ENCODE peak calls at places on chromosomes 12 and 14, in seven cellular contexts. R is CD8-positive, alpha-beta T cell; C is gastrocnemius medialis; I is effector memory CD4-positive, alpha-beta T cell; P is tibial artery; K is sigmoid colon; H is Peyer's patch. F is an unnamed sample.
A peak's percentile ranks its signal among the peaks of the same experiment; 100 is the strongest.

GRCh38 chr12:90076851-90077319 is 368.2 kb upstream of the ATP2B1 start:
- DNase-seq in C (no peak), H (no peak), R (no peak), P (no peak), K (no peak), I (no peak), F (no peak)

GRCh38 chr12:54065677-54066076 is 12.0 kb downstream of the HOXC4 start:
- DNase-seq in H (no peak), I (no peak), P (no peak), C (no peak), R (no peak), K (no peak), F (no peak)

GRCh38 chr14:64704743-64705405 is 650 bp downstream of the PLEKHG3 start:
- DNase-seq in R (no peak), H (peak; percentile 53), P (peak; percentile 46), K (peak; percentile 72), I (no peak), C (no peak), F (no peak)

GRCh38 chr12:90959538-90960139 is 4.7 kb upstream of the CCER1 start:
- DNase-seq in C (no peak), R (no peak), I (no peak), P (no peak), K (no peak), H (no peak), F (no peak)

GRCh38 chr14:97379091-97379531 is 581.9 kb downstream of the VRK1 start:
- DNase-seq in I (peak; percentile 3), R (peak; percentile 55), P (no peak), C (no peak), K (no peak), H (peak; percentile 60), F (peak; percentile 14)

GRCh38 chr12:6780573-6780972 is 8.3 kb downstream of the LAG3 start:
- DNase-seq in C (no peak), R (no peak), I (no peak), H (no peak), P (no peak), K (no peak), F (peak; percentile 47)

GRCh38 chr12:96571101-96571862 is 81.9 kb downstream of the CFAP54 start:
- DNase-seq in R (no peak), I (no peak), C (no peak), K (no peak), P (no peak), H (no peak), F (no peak)

GRCh38 chr12:57386187-57386720 is 44.6 kb downstream of the R3HDM2 start:
- DNase-seq in H (no peak), I (no peak), C (no peak), K (no peak), R (no peak), P (no peak), F (no peak)

GRCh38 chr14:97946291-97946690 is 1149.1 kb downstream of the VRK1 start:
- DNase-seq in P (no peak), H (no peak), I (no peak), R (no peak), K (no peak), C (no peak), F (no peak)

GRCh38 chr14:104820669-104821228 is 19.8 kb downstream of the ZBTB42 start:
- DNase-seq in H (peak; percentile 70), K (peak; percentile 79), C (no peak), P (peak; percentile 25), I (no peak), R (no peak), F (no peak)

GRCh38 chr12:100826323-100826722 is 31.7 kb downstream of the ANO4 start:
- DNase-seq in C (no peak), H (no peak), I (no peak), R (no peak), P (peak; percentile 22), K (no peak), F (no peak)

GRCh38 chr14:94681300-94682060 is 69.3 kb downstream of the SERPINA3 start:
- DNase-seq in H (peak; percentile 48), C (no peak), P (no peak), I (no peak), K (peak; percentile 45), R (no peak), F (no peak)

GRCh38 chr14:45680531-45680930 is 427.5 kb upstream of the MIS18BP1 start:
- DNase-seq in H (no peak), R (no peak), I (no peak), K (no peak), P (no peak), C (no peak), F (no peak)

GRCh38 chr12:1918875-1919236 is 404 bp upstream of the CACNA2D4 start:
- DNase-seq in R (peak; percentile 8), P (no peak), I (no peak), K (peak; percentile 38), C (no peak), H (peak; percentile 45), F (no peak)

GRCh38 chr14:94620597-94620996 is 8.4 kb downstream of the SERPINA3 start:
- DNase-seq in I (no peak), K (peak; percentile 52), P (peak; percentile 16), H (no peak), C (no peak), R (no peak), F (no peak)

GRCh38 chr14:89630096-89630829 is 213.2 kb upstream of the FOXN3 start:
- DNase-seq in K (no peak), R (no peak), H (no peak), I (no peak), C (no peak), P (no peak), F (no peak)

GRCh38 chr12:69511469-69511868 is 41.3 kb downstream of the FRS2 start:
- DNase-seq in P (no peak), H (no peak), R (no peak), K (no peak), I (no peak), C (no peak), F (no peak)

DNA sequence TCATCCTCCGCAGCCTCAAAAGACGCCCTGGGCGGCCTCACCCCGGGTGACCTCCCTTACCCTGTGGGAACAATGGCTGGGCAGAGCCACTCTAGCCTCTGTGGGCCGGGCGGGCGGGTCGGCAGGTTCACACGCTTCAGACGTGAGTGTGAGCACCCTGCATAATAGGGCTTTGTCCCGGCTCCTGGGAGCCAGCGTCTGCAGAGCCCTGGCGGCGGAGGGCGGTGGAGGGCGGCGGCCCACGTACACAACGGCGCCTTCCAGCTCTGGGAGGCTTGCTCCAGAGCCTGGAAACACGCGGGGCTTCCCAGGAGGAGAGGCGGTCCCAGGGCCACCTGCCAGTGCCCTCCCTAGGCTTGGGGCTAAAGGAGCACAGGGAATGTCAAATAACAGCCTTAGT is 205.6 kb downstream of the BCL11B start:
- DNase-seq in C (no peak), I (no peak), H (no peak), P (no peak), K (no peak), R (no peak), F (no peak)
- H3K9me3 ChIP-seq in C (no peaks in the 10 kb centered on the region), I (no peaks in the 10 kb centered on the region), H (no peaks in the 10 kb centered on the region), P (no peaks in the 10 kb centered on the region), K (peaks cover 2% of the 10 kb centered on the region), R (no peaks in the 10 kb centered on the region), F (peaks cover 2% of the 10 kb centered on the region)

GRCh38 chr12:45242180-45242579 is 26.3 kb downstream of the ANO6 start:
- DNase-seq in C (no peak), R (no peak), P (no peak), H (no peak), I (no peak), K (no peak), F (no peak)
- H3K4me3 ChIP-seq in C (no peak overlapping the region), R (no peak overlapping the region), P (no peak overlapping the region), H (no peak overlapping the region), I (no peak overlapping the region), K (no peak overlapping the region), F (no peak overlapping the region)

DNA sequence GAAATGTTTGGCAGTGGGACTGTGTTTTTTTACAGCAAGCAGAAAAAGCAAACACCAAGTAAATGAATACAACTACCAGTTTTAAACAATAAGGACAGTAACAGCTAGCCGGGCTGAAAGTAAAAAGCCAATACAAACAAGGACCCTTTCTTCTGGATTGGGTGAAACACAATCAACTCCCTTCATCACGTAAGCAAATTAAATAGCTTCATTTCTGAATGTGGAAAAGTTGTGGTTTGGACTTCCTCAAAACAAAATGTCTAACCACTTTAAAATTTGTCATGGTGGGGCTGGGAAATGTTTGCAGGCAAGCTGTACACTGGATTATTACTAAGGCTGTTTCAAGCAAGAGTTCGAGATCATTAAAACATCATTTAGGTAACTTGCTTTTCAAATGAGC is 47.4 kb downstream of the TCHP start:
- DNase-seq in I (no peak), C (no peak), H (no peak), P (no peak), K (no peak), R (no peak), F (no peak)
- H3K4me1 ChIP-seq in I (peaks cover 12% of the 10 kb centered on the region), C (peaks cover 44% of the 10 kb centered on the region), H (peaks cover 4% of the 10 kb centered on the region), P (no peaks in the 10 kb centered on the region), K (no peaks in the 10 kb centered on the region), R (peaks cover 11% of the 10 kb centered on the region), F (peaks cover 17% of the 10 kb centered on the region)

GRCh38 chr14:106070242-106070641 is 543.9 kb downstream of the TMEM121 start:
- DNase-seq in C (no peak), R (no peak), I (no peak), K (no peak), H (no peak), P (no peak), F (no peak)
- H3K9me3 ChIP-seq in C (no peaks in the 10 kb centered on the region), R (no peaks in the 10 kb centered on the region), I (no peaks in the 10 kb centered on the region), K (no peaks in the 10 kb centered on the region), H (no peaks in the 10 kb centered on the region), P (no peaks in the 10 kb centered on the region), F (no peaks in the 10 kb centered on the region)

GRCh38 chr12:116803018-116803736 is 65.1 kb downstream of the RNFT2 start:
- DNase-seq in K (no peak), R (no peak), P (no peak), I (no peak), C (no peak), H (peak; percentile 64), F (no peak)
- H3K4me3 ChIP-seq in K (no peak overlapping the region), R (no peak overlapping the region), P (no peak overlapping the region), I (no peak overlapping the region), C (no peak overlapping the region), H (no peak overlapping the region), F (no peak overlapping the region)

DNA sequence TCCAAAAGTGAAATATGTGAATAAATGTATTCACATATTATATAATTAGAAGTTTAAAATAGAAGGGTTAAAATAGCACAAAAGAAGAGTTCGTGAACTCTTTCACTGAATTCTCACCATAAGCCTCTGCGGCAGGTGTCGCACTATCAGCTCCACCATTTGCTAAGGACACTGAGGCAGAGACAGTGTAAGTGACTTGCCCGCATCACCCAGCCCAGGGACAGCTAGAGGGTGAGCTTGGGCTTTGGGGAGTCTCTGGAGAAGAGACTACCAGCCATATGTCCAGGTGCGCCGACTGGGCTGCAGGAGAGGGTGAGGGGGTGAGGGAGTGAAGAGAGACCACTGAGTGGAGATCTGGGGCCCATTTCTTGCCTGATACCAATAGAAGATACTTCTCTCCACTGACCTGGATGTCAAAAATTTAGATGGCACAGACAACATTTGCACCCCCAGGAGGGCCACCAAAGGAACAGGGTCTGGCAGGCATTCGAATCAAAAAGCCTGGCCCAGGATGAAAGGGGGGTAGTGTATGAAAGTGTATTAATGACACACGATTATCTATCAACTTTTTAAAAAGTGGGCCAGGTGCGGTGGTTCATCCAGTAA is 28.5 kb downstream of the FAIM2 start:
- DNase-seq in K (no peak), H (peak; percentile 27), C (no peak), I (no peak), P (no peak), R (no peak), F (no peak)
- H3K4me1 ChIP-seq in K (no peaks in the 10 kb centered on the region), H (no peaks in the 10 kb centered on the region), C (no peaks in the 10 kb centered on the region), I (no peaks in the 10 kb centered on the region), P (no peaks in the 10 kb centered on the region), R (no peaks in the 10 kb centered on the region), F (no peaks in the 10 kb centered on the region)